ENCODE peak calls at places on chromosomes 5 and 9, in ten cellular contexts. One of them, this sample, is unnamed.
A peak's percentile ranks its signal among the peaks of the same experiment; 100 is the strongest.

GRCh38 chr5:151657105-151657504 is 29.6 kb downstream of the SPARC start:
- DNase-seq in HFFc6: no peak
- DNase-seq in foreskin fibroblast: no peak
- DNase-seq in AG04449: no peak
- DNase-seq in ovary: no peak
- DNase-seq in astrocyte of the spinal cord: no peak
- DNase-seq in endothelial cell: no peak
- DNase-seq in WTC11: no peak
- DNase-seq in MCF 10A: no peak
- DNase-seq in fibroblast of mammary gland: no peak
- DNase-seq in this sample: no peak

GRCh38 chr9:9117866-9118265 is 1318.3 kb upstream of the DMAC1 start:
- DNase-seq in fibroblast of mammary gland: no peak
- DNase-seq in WTC11: no peak
- DNase-seq in foreskin fibroblast: no peak
- DNase-seq in MCF 10A: peak; percentile 4
- DNase-seq in HFFc6: no peak
- DNase-seq in ovary: no peak
- DNase-seq in astrocyte of the spinal cord: no peak
- DNase-seq in endothelial cell: no peak
- DNase-seq in AG04449: no peak
- DNase-seq in this sample: no peak

GRCh38 chr9:136587145-136587943 is 41.5 kb upstream of the NOTCH1 start:
- DNase-seq in fibroblast of mammary gland: peak; percentile 69
- DNase-seq in endothelial cell: peak; percentile 80
- DNase-seq in AG04449: no peak
- DNase-seq in MCF 10A: no peak
- DNase-seq in foreskin fibroblast: peak; percentile 60
- DNase-seq in ovary: peak; percentile 92
- DNase-seq in HFFc6: no peak
- DNase-seq in WTC11: peak; percentile 86
- DNase-seq in astrocyte of the spinal cord: peak; percentile 41
- DNase-seq in this sample: no peak

GRCh38 chr5:142621227-142621626 is 64.7 kb downstream of the FGF1 start:
- DNase-seq in fibroblast of mammary gland: peak; percentile 66
- DNase-seq in WTC11: no peak
- DNase-seq in endothelial cell: no peak
- DNase-seq in MCF 10A: no peak
- DNase-seq in AG04449: no peak
- DNase-seq in ovary: no peak
- DNase-seq in foreskin fibroblast: peak; percentile 79
- DNase-seq in HFFc6: peak; percentile 64
- DNase-seq in astrocyte of the spinal cord: peak; percentile 58
- DNase-seq in this sample: no peak

GRCh38 chr9:76808636-76809035 is 44.4 kb downstream of the PCA3 start:
- DNase-seq in MCF 10A: peak; percentile 4
- DNase-seq in astrocyte of the spinal cord: no peak
- DNase-seq in foreskin fibroblast: no peak
- DNase-seq in AG04449: no peak
- DNase-seq in WTC11: no peak
- DNase-seq in endothelial cell: no peak
- DNase-seq in HFFc6: no peak
- DNase-seq in fibroblast of mammary gland: peak; percentile 11
- DNase-seq in ovary: no peak
- DNase-seq in this sample: no peak

GRCh38 chr9:744790-745456 is 96.6 kb upstream of the DMRT1 start:
- DNase-seq in HFFc6: no peak
- DNase-seq in AG04449: no peak
- DNase-seq in foreskin fibroblast: no peak
- DNase-seq in fibroblast of mammary gland: no peak
- DNase-seq in endothelial cell: no peak
- DNase-seq in ovary: peak; percentile 75
- DNase-seq in WTC11: no peak
- DNase-seq in MCF 10A: no peak
- DNase-seq in astrocyte of the spinal cord: no peak
- DNase-seq in this sample: no peak

GRCh38 chr9:70484232-70485130 is 70.0 kb upstream of the KLF9 start:
- DNase-seq in WTC11: peak; percentile 26
- DNase-seq in astrocyte of the spinal cord: peak; percentile 85
- DNase-seq in endothelial cell: peak; percentile 35
- DNase-seq in fibroblast of mammary gland: peak; percentile 93
- DNase-seq in MCF 10A: peak; percentile 83
- DNase-seq in HFFc6: peak; percentile 61
- DNase-seq in AG04449: no peak
- DNase-seq in ovary: no peak
- DNase-seq in foreskin fibroblast: peak; percentile 72
- DNase-seq in this sample: no peak

GRCh38 chr5:9351535-9351934 is 194.3 kb downstream of the SEMA5A start:
- DNase-seq in WTC11: no peak
- DNase-seq in astrocyte of the spinal cord: no peak
- DNase-seq in endothelial cell: no peak
- DNase-seq in foreskin fibroblast: peak; percentile 52
- DNase-seq in HFFc6: no peak
- DNase-seq in MCF 10A: peak; percentile 27
- DNase-seq in AG04449: no peak
- DNase-seq in fibroblast of mammary gland: peak; percentile 81
- DNase-seq in ovary: no peak
- DNase-seq in this sample: no peak

GRCh38 chr9:120331913-120332312 is 248.1 kb downstream of the CDK5RAP2 start:
- DNase-seq in AG04449: no peak
- DNase-seq in astrocyte of the spinal cord: peak; percentile 42
- DNase-seq in endothelial cell: no peak
- DNase-seq in WTC11: no peak
- DNase-seq in fibroblast of mammary gland: peak; percentile 74
- DNase-seq in HFFc6: no peak
- DNase-seq in ovary: no peak
- DNase-seq in MCF 10A: no peak
- DNase-seq in foreskin fibroblast: no peak
- DNase-seq in this sample: no peak

GRCh38 chr5:124783794-124784193 is 37.4 kb upstream of the ZNF608 start:
- DNase-seq in endothelial cell: no peak
- DNase-seq in HFFc6: no peak
- DNase-seq in WTC11: no peak
- DNase-seq in fibroblast of mammary gland: peak; percentile 83
- DNase-seq in astrocyte of the spinal cord: no peak
- DNase-seq in foreskin fibroblast: peak; percentile 41
- DNase-seq in AG04449: no peak
- DNase-seq in MCF 10A: peak; percentile 96
- DNase-seq in ovary: no peak
- DNase-seq in this sample: no peak

GRCh38 chr9:9257999-9258398 is 1354.8 kb downstream of the PTPRD start:
- DNase-seq in HFFc6: no peak
- DNase-seq in astrocyte of the spinal cord: no peak
- DNase-seq in foreskin fibroblast: no peak
- DNase-seq in endothelial cell: no peak
- DNase-seq in WTC11: no peak
- DNase-seq in MCF 10A: no peak
- DNase-seq in fibroblast of mammary gland: no peak
- DNase-seq in ovary: no peak
- DNase-seq in AG04449: no peak
- DNase-seq in this sample: no peak

DNA sequence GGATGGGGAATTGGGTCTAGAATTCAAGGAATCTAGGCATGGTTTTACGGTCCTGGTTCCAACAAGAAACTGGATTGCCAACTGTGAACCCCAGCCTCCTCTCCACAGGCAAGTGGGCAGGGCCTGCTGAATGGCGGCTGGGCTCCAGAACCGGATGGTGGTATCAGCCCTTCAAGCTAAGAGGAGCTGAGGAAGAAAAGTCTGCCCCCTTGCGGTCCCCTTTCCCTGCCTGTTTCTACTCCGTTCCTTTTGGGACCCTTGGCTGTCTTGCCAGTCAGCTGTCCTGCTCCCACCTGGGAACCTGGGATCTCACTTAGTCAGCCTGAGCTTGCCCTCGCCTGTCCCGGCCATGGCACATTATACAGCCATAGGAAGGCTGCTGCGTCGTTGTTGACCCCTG is 234.4 kb upstream of the DAPK1 start:
- DNase-seq in fibroblast of mammary gland: no peak
- DNase-seq in endothelial cell: peak; percentile 7
- DNase-seq in astrocyte of the spinal cord: no peak
- DNase-seq in HFFc6: no peak
- DNase-seq in AG04449: no peak
- DNase-seq in ovary: no peak
- DNase-seq in MCF 10A: no peak
- DNase-seq in WTC11: peak; percentile 90
- DNase-seq in foreskin fibroblast: no peak
- DNase-seq in this sample: no peak
- TF ChIP-seq CTCF in fibroblast of mammary gland: no peak
- TF ChIP-seq CTCF in endothelial cell: peak; percentile 22
- TF ChIP-seq CTCF in astrocyte of the spinal cord: peak; percentile 4
- TF ChIP-seq CTCF in HFFc6: no peak
- TF ChIP-seq CTCF in AG04449: no peak
- TF ChIP-seq CTCF in ovary: no peak
- TF ChIP-seq CTCF in MCF 10A: no peak
- TF ChIP-seq CTCF in WTC11: peak; percentile 46
- TF ChIP-seq CTCF in foreskin fibroblast: no peak
- TF ChIP-seq CTCF in this sample: no peak

GRCh38 chr5:77366717-77367500 is 125.2 kb downstream of the WDR41 start:
- DNase-seq in MCF 10A: no peak
- DNase-seq in astrocyte of the spinal cord: no peak
- DNase-seq in WTC11: peak; percentile 26
- DNase-seq in HFFc6: no peak
- DNase-seq in fibroblast of mammary gland: no peak
- DNase-seq in AG04449: no peak
- DNase-seq in foreskin fibroblast: no peak
- DNase-seq in endothelial cell: no peak
- DNase-seq in ovary: no peak
- DNase-seq in this sample: no peak
- TF ChIP-seq CTCF in MCF 10A: no peak
- TF ChIP-seq CTCF in astrocyte of the spinal cord: no peak
- TF ChIP-seq CTCF in WTC11: peak; percentile 14
- TF ChIP-seq CTCF in HFFc6: no peak
- TF ChIP-seq CTCF in fibroblast of mammary gland: no peak
- TF ChIP-seq CTCF in AG04449: no peak
- TF ChIP-seq CTCF in foreskin fibroblast: no peak
- TF ChIP-seq CTCF in endothelial cell: no peak
- TF ChIP-seq CTCF in ovary: no peak
- TF ChIP-seq CTCF in this sample: no peak

GRCh38 chr5:36686881-36687280 is 80.5 kb downstream of the SLC1A3 start:
- DNase-seq in fibroblast of mammary gland: no peak
- DNase-seq in astrocyte of the spinal cord: no peak
- DNase-seq in WTC11: no peak
- DNase-seq in endothelial cell: no peak
- DNase-seq in ovary: no peak
- DNase-seq in MCF 10A: no peak
- DNase-seq in AG04449: no peak
- DNase-seq in HFFc6: no peak
- DNase-seq in foreskin fibroblast: no peak
- DNase-seq in this sample: no peak

GRCh38 chr5:36689225-36689624 is 82.8 kb downstream of the SLC1A3 start:
- DNase-seq in astrocyte of the spinal cord: peak; percentile 65
- DNase-seq in foreskin fibroblast: peak; percentile 37
- DNase-seq in endothelial cell: no peak
- DNase-seq in AG04449: no peak
- DNase-seq in WTC11: no peak
- DNase-seq in MCF 10A: no peak
- DNase-seq in fibroblast of mammary gland: peak; percentile 49
- DNase-seq in HFFc6: no peak
- DNase-seq in ovary: no peak
- DNase-seq in this sample: no peak

GRCh38 chr5:36690041-36690941 is 83.9 kb downstream of the SLC1A3 start:
- DNase-seq in AG04449: no peak
- DNase-seq in MCF 10A: peak; percentile 89
- DNase-seq in WTC11: peak; percentile 92
- DNase-seq in HFFc6: peak; percentile 51
- DNase-seq in endothelial cell: peak; percentile 76
- DNase-seq in astrocyte of the spinal cord: peak; percentile 79
- DNase-seq in fibroblast of mammary gland: peak; percentile 73
- DNase-seq in foreskin fibroblast: peak; percentile 70
- DNase-seq in ovary: peak; percentile 89
- DNase-seq in this sample: peak; percentile 45

GRCh38 chr5:36691241-36691640 is 84.8 kb downstream of the SLC1A3 start:
- DNase-seq in WTC11: no peak
- DNase-seq in ovary: no peak
- DNase-seq in astrocyte of the spinal cord: no peak
- DNase-seq in endothelial cell: no peak
- DNase-seq in AG04449: no peak
- DNase-seq in HFFc6: no peak
- DNase-seq in fibroblast of mammary gland: peak; percentile 56
- DNase-seq in MCF 10A: peak; percentile 31
- DNase-seq in foreskin fibroblast: no peak
- DNase-seq in this sample: no peak

DNA sequence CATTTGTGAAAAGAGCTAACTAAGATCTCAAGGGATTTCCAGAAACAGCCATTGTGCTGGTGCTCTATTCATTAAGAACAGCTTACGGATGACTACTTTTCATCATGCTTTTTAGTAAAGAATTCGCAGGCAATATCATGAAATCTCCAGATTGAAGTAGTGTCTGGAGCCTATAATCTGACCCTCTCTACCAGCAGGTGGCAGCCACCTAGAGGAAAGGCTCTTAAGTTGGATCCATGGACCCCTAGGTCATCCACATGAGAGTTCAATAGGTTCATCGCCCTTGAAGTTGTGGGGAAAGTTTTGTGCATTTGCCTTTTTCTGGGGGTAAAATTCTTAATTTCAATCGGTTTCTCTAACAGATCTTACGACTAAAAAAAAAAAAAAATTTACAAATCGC is 82.3 kb downstream of the SLC1A3 start:
- DNase-seq in astrocyte of the spinal cord: no peak
- DNase-seq in endothelial cell: peak; percentile 27
- DNase-seq in AG04449: no peak
- DNase-seq in HFFc6: no peak
- DNase-seq in ovary: no peak
- DNase-seq in fibroblast of mammary gland: peak; percentile 34
- DNase-seq in WTC11: peak; percentile 34
- DNase-seq in MCF 10A: peak; percentile 31
- DNase-seq in foreskin fibroblast: no peak
- DNase-seq in this sample: no peak
- TF ChIP-seq CTCF in astrocyte of the spinal cord: peak; percentile 49
- TF ChIP-seq CTCF in endothelial cell: peak; percentile 40
- TF ChIP-seq CTCF in AG04449: no peak
- TF ChIP-seq CTCF in HFFc6: peak; percentile 66
- TF ChIP-seq CTCF in ovary: no peak
- TF ChIP-seq CTCF in fibroblast of mammary gland: peak; percentile 45
- TF ChIP-seq CTCF in WTC11: peak; percentile 11
- TF ChIP-seq CTCF in MCF 10A: no peak
- TF ChIP-seq CTCF in foreskin fibroblast: peak; percentile 32
- TF ChIP-seq CTCF in this sample: no peak

DNA sequence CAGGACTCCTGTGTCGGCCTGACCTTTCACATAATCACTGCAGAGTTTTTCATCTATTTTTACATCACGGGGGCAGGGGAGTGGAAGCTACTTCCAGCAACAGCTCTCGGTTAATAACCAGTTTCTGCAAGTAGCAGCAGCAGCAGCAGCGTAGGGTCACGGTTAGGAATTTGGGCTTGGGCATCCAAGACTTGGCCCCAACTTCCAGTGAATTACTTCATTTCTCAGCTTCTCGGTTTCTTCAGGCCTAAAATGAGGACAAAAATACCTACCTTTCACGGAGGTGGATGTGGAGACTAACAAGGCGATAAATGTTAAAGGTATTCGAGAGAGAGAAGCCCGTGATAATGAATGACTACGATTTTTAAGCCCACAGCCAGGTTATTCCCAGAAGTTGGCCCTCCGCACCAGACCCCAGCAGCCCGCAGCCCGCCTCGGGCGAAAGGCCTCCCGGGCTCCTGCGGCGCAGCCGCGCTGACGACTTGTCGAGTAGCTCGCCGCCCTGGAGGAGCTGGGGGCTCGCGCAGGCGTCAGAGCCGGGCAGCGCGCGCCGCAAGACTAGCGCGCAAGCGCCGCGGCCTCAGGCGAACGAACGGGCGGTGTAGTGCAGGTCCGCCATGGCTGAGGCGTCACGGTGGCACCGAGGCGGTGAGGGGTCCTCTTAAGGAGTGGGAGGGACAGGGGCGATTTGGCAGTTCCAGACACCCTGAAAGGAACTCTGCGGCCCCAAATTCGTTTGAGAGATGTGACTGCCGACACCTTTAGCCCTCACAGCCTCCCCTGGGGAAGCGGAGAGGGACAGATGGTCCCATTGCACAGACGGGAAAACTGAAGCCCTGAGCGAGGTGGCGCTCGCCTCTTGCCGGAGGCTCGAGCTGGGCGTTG is at the start of gene PKD2L2:
- DNase-seq in WTC11: peak; percentile 83
- DNase-seq in HFFc6: peak; percentile 43
- DNase-seq in ovary: peak; percentile 91
- DNase-seq in astrocyte of the spinal cord: peak; percentile 87
- DNase-seq in foreskin fibroblast: peak; percentile 79
- DNase-seq in fibroblast of mammary gland: peak; percentile 86
- DNase-seq in MCF 10A: no peak
- DNase-seq in AG04449: peak; percentile 21
- DNase-seq in endothelial cell: peak; percentile 73
- DNase-seq in this sample: peak; percentile 79
- TF ChIP-seq CTCF in WTC11: no peak
- TF ChIP-seq CTCF in HFFc6: no peak
- TF ChIP-seq CTCF in ovary: no peak
- TF ChIP-seq CTCF in astrocyte of the spinal cord: peak; percentile 5
- TF ChIP-seq CTCF in foreskin fibroblast: no peak
- TF ChIP-seq CTCF in fibroblast of mammary gland: no peak
- TF ChIP-seq CTCF in MCF 10A: no peak
- TF ChIP-seq CTCF in AG04449: no peak
- TF ChIP-seq CTCF in endothelial cell: no peak
- TF ChIP-seq CTCF in this sample: no peak

This sample was measured in natural killer cell.